ENCODE peak calls at places on chromosomes 5 and 9, in six cellular contexts. P is fibroblast of the aortic adventitia; O is CD8-positive, alpha-beta T cell; Y is spleen; F is brain microvascular endothelial cell; E is cardiac fibroblast. N is an unnamed sample.

GRCh38 chr9:131278421-131279111 is 2.3 kb upstream of the FAM78A start:
- DNase-seq in P (no peak), O (no peak), Y (peak), F (no peak), E (no peak), N (no peak)

GRCh38 chr5:59428391-59428790 is 465.1 kb downstream of the PDE4D start:
- DNase-seq in P (no peak), O (no peak), Y (no peak), F (no peak), E (peak), N (no peak)

GRCh38 chr5:149439899-149440655 is 61.0 kb upstream of the IL17B start:
- DNase-seq in P (no peak), O (no peak), Y (no peak), F (no peak), E (peak), N (no peak)

GRCh38 chr9:107387401-107387800 is 102.2 kb downstream of the KLF4 start:
- DNase-seq in P (no peak), O (no peak), Y (no peak), F (no peak), E (peak), N (no peak)

GRCh38 chr9:133106511-133107244 is 14.4 kb downstream of the RALGDS start:
- DNase-seq in P (no peak), O (no peak), Y (peak), F (no peak), E (no peak), N (no peak)

GRCh38 chr5:179313849-179314521 is 31.3 kb downstream of the ADAMTS2 start:
- DNase-seq in P (peak), O (no peak), Y (peak), F (no peak), E (peak), N (peak)

GRCh38 chr5:38979535-38979934 is 94.7 kb downstream of the RICTOR start:
- DNase-seq in P (peak), O (no peak), Y (no peak), F (no peak), E (no peak), N (no peak)

GRCh38 chr5:139637438-139638089 is 10.6 kb upstream of the CXXC5 start:
- DNase-seq in P (peak), O (peak), Y (peak), F (no peak), E (peak), N (peak)

GRCh38 chr5:124743534-124744169 is 2.8 kb downstream of the ZNF608 start:
- DNase-seq in P (no peak), O (no peak), Y (no peak), F (no peak), E (peak), N (peak)

GRCh38 chr5:27854243-27854852 is 816.0 kb upstream of the CDH9 start:
- DNase-seq in P (no peak), O (no peak), Y (no peak), F (peak), E (no peak), N (no peak)

GRCh38 chr5:111513175-111513520 is 813 bp upstream of the STARD4 start:
- DNase-seq in P (no peak), O (no peak), Y (no peak), F (no peak), E (no peak), N (no peak)

GRCh38 chr5:55226934-55227737 is at the start of gene MCIDAS:
- DNase-seq in P (no peak), O (peak), Y (peak), F (no peak), E (peak), N (peak)

GRCh38 chr9:129981180-129981907 is 61.6 kb downstream of the FNBP1 start:
- DNase-seq in P (peak), O (no peak), Y (no peak), F (peak), E (peak), N (no peak)

GRCh38 chr9:114911167-114911821 is 19.1 kb downstream of the TNFSF8 start:
- DNase-seq in P (peak), O (no peak), Y (no peak), F (no peak), E (peak), N (peak)

GRCh38 chr5:79858097-79858723 is 132.9 kb downstream of the MTX3 start:
- DNase-seq in P (peak), O (peak), Y (peak), F (peak), E (peak), N (peak)

GRCh38 chr9:21465859-21466518 is 16.1 kb downstream of the IFNE start:
- DNase-seq in P (peak), O (no peak), Y (no peak), F (peak), E (peak), N (peak)

GRCh38 chr5:1706021-1706420 is 93.6 kb downstream of the MRPL36 start:
- DNase-seq in P (no peak), O (no peak), Y (no peak), F (no peak), E (no peak), N (no peak)

GRCh38 chr9:124349267-124349666 is 66.0 kb downstream of the PSMB7 start:
- DNase-seq in P (no peak), O (no peak), Y (no peak), F (no peak), E (no peak), N (no peak)

GRCh38 chr9:124347206-124347967 is 67.9 kb downstream of the PSMB7 start:
- DNase-seq in P (no peak), O (no peak), Y (peak), F (no peak), E (no peak), N (no peak)

GRCh38 chr9:124348831-124349230 is 66.4 kb downstream of the PSMB7 start:
- DNase-seq in P (no peak), O (no peak), Y (peak), F (no peak), E (no peak), N (no peak)

GRCh38 chr9:124348363-124348762 is 66.9 kb downstream of the PSMB7 start:
- DNase-seq in P (no peak), O (no peak), Y (no peak), F (no peak), E (no peak), N (no peak)

DNA sequence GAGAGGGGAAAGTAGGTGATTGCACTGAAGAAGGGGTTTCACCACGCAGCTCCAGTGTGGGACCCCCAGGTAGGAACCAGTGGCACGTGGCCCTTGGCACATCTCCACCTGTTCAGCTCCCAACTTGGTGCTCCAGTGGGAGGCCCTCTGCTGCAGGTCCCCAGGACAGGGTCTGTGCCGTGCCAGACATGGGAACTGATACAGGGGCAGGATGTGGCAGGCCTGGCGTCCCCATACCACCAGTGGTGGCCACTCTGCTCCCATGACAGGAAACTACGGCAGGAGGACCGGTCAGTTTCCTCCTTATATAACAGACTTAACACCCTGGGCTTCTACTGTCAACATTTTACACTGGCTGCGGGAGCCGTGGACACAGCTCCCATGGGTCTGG is 67.3 kb downstream of the PSMB7 start:
- DNase-seq in P (no peak), O (no peak), Y (peak), F (no peak), E (no peak), N (no peak)
- H3K4me3 ChIP-seq in P (no peak), O (no peak), Y (no peak), F (no peak), E (no peak), N (no peak)

GRCh38 chr9:124595743-124596142 is 88.5 kb upstream of the NR5A1 start:
- DNase-seq in P (no peak), O (no peak), Y (no peak), F (no peak), E (no peak), N (no peak)
- H3K4me3 ChIP-seq in P (no peak), O (no peak), Y (no peak), F (no peak), E (no peak), N (no peak)

DNA sequence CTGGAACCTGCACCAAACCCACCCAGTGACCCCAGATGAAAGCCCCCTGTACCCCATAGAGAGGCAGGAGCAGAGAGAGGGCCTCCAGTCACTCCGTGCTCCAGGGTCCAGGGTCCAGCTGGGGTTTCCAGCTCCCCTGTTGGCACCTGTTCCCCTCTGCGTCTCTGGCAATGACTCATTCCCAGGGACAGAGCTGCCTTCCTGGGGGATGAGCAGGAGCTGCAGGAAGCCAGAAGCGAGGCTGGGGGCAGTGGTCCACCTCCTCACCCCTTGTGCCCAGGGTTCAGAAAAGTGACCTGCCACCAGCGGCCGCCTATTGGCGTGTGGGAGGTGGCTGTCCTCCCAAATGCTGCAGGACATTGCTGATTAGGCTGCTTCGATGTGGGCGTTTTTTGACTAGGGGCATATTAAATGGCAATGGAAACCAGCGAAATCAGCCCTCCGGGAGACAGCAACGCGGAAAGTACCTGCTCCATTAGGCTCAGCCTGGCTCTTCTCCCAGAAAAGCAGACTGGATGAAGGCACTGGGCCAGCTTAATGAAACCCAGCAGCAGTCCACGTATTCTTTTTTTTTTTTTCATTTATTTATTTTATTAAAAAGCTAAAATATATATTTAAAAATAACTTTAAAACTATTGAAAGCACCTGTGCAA is 97.4 kb downstream of the DAP start:
- DNase-seq in P (peak), O (no peak), Y (no peak), F (no peak), E (peak), N (peak)
- H3K4me3 ChIP-seq in P (no peak), O (no peak), Y (no peak), F (no peak), E (no peak), N (no peak)

GRCh38 chr5:14036514-14036913 is 92.0 kb upstream of the DNAH5 start:
- DNase-seq in P (no peak), O (no peak), Y (no peak), F (peak), E (peak), N (no peak)
- H3K4me3 ChIP-seq in P (no peak), O (no peak), Y (no peak), F (peak), E (no peak), N (peak)

N was measured in foreskin fibroblast.